ENCODE peak calls at places on chromosomes 12 and 14, in ten cellular contexts. V is AG10803; L is astrocyte of the cerebellum; I is HCT116; Q is CD8-positive, alpha-beta T cell; S is cardiac muscle cell; G is H7; Z is foreskin fibroblast; J is heart right ventricle; U is uterus. O is an unnamed sample.

GRCh38 chr14:92984896-92985295 is 61.9 kb downstream of the CHGA start:
- DNase-seq in L (no peak), Z (no peak), Q (no peak), U (no peak), V (no peak), S (no peak), J (no peak), G (no peak), I (no peak), O (no peak)

GRCh38 chr14:34065690-34066391 is 115.0 kb upstream of the EGLN3 start:
- DNase-seq in U (no peak), J (no peak), V (no peak), I (no peak), Q (no peak), Z (no peak), G (no peak), L (no peak), S (no peak), O (no peak)

GRCh38 chr14:40601063-40601462 is 1005.6 kb upstream of the LRFN5 start:
- DNase-seq in I (no peak), G (no peak), V (no peak), S (no peak), Z (no peak), U (no peak), Q (no peak), J (no peak), L (no peak), O (no peak)

GRCh38 chr12:5078423-5078822 is 34.7 kb downstream of the KCNA5 start:
- DNase-seq in L (no peak), Q (no peak), U (no peak), V (no peak), S (peak; percentile 94), G (no peak), J (peak; percentile 75), I (no peak), Z (no peak), O (no peak)

GRCh38 chr12:25977047-25977446 is 18.6 kb downstream of the RASSF8 start:
- DNase-seq in J (no peak), V (peak; percentile 87), S (no peak), I (no peak), G (no peak), Z (no peak), U (peak; percentile 84), Q (no peak), L (peak; percentile 93), O (no peak)

GRCh38 chr12:128387811-128388422 is 120.9 kb downstream of the TMEM132C start:
- DNase-seq in S (peak; percentile 80), Q (no peak), L (no peak), U (peak; percentile 31), I (no peak), J (peak; percentile 33), Z (no peak), G (peak; percentile 89), V (no peak), O (peak; percentile 18)

GRCh38 chr12:119695034-119695433 is 27.1 kb downstream of the PRKAB1 start:
- DNase-seq in Q (no peak), I (no peak), L (no peak), G (peak; percentile 78), J (no peak), U (no peak), S (peak; percentile 32), V (no peak), Z (no peak), O (no peak)

GRCh38 chr12:123444396-123445026 is 8.0 kb upstream of the RILPL2 start:
- DNase-seq in G (no peak), I (no peak), J (no peak), Q (no peak), L (no peak), U (no peak), S (no peak), V (peak; percentile 69), Z (peak; percentile 62), O (no peak)

GRCh38 chr12:127284870-127285431 is 982.0 kb upstream of the TMEM132C start:
- DNase-seq in Z (peak; percentile 97), I (no peak), G (no peak), Q (no peak), V (peak; percentile 99), S (no peak), U (no peak), L (peak; percentile 12), J (no peak), O (no peak)

GRCh38 chr14:30621954-30622830 is at the start of gene SCFD1:
- DNase-seq in U (peak; percentile 90), Q (peak; percentile 92), V (peak; percentile 87), S (peak; percentile 95), Z (peak; percentile 81), I (peak; percentile 65), J (peak; percentile 94), L (peak; percentile 67), G (peak; percentile 88), O (peak; percentile 89)

GRCh38 chr14:34030864-34031263 is 80.0 kb upstream of the EGLN3 start:
- DNase-seq in L (no peak), Q (no peak), I (no peak), Z (peak; percentile 22), S (no peak), U (peak; percentile 66), V (peak; percentile 89), G (no peak), J (peak; percentile 25), O (peak; percentile 33)

GRCh38 chr12:12511895-12512674 is 50.6 kb downstream of the DUSP16 start:
- DNase-seq in Z (no peak), V (no peak), Q (no peak), J (no peak), I (no peak), L (no peak), U (no peak), G (no peak), S (no peak), O (no peak)

GRCh38 chr14:64196026-64196425 is 98.1 kb downstream of the ESR2 start:
- DNase-seq in J (no peak), U (no peak), Q (no peak), I (no peak), V (no peak), G (no peak), S (no peak), Z (no peak), L (no peak), O (no peak)

GRCh38 chr14:64198021-64198420 is 96.2 kb downstream of the ESR2 start:
- DNase-seq in G (no peak), I (no peak), L (no peak), J (no peak), U (no peak), Z (no peak), Q (no peak), S (no peak), V (no peak), O (no peak)

GRCh38 chr14:64195194-64195593 is 99.0 kb downstream of the ESR2 start:
- DNase-seq in S (no peak), G (no peak), I (no peak), U (no peak), V (no peak), L (no peak), Q (no peak), Z (no peak), J (no peak), O (no peak)

GRCh38 chr14:64198486-64198885 is 95.7 kb downstream of the ESR2 start:
- DNase-seq in I (no peak), J (no peak), Z (no peak), L (no peak), V (no peak), Q (no peak), U (no peak), G (no peak), S (no peak), O (no peak)

DNA sequence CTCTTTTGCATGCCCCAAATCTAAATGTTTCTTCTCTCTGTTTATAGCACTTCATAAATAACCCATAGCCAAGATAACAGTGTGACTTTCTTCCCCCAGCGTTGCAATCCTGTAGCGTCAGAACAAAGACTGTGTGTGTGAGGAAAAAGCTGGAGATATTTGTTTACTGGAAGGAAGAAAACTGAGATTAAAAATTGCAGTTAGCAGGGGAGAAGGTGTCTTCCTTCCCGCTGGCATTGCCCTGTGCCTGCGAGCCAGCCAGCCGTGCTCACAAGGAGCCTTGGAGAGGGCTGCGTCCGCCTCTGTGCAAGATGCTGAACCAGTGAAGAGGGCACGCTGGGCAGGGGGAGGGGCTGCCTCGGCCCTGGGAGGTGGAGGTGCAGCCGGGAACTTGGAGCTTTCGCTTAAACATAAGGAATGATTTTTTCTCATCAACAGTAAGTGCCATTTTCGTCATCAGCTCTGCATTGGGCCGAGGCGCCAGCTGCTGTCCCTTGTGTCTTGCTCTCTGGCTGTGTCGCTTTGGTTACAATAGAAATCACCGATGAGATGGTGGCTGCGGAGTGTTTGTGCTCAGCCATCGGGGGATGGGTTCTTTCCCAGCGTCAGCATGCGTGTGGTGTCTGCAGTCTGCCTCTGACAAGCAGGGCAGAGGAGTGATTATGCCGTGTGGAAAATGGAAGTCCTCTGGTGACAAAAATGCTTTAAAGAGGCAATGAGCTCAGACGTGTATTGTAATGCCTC is 97.3 kb downstream of the ESR2 start:
- DNase-seq in U (no peak), I (no peak), V (peak; percentile 41), Z (peak; percentile 36), L (no peak), S (peak; percentile 76), J (peak; percentile 61), Q (no peak), G (peak; percentile 78), O (no peak)
- H3K4me3 ChIP-seq in U (peak overlapping the region; percentile 35), I (no peak overlapping the region), V (peak overlapping the region; percentile 65), Z (peak overlapping the region; percentile 56), L (peak overlapping the region; percentile 39), S (peak overlapping the region; percentile 20), J (peak overlapping the region; percentile 56), Q (no peak overlapping the region), G (peak overlapping the region; percentile 16), O (no peak overlapping the region)

GRCh38 chr12:111993290-111994150 is 19.4 kb downstream of the TMEM116 start:
- DNase-seq in I (no peak), U (no peak), S (no peak), Z (no peak), Q (peak; percentile 55), G (no peak), V (no peak), J (no peak), L (no peak), O (no peak)
- H3K4me3 ChIP-seq in I (no peak overlapping the region), U (no peak overlapping the region), S (no peak overlapping the region), Z (no peak overlapping the region), Q (peak overlapping the region; percentile 53), G (no peak overlapping the region), V (no peak overlapping the region), J (no peak overlapping the region), L (no peak overlapping the region), O (no peak overlapping the region)

DNA sequence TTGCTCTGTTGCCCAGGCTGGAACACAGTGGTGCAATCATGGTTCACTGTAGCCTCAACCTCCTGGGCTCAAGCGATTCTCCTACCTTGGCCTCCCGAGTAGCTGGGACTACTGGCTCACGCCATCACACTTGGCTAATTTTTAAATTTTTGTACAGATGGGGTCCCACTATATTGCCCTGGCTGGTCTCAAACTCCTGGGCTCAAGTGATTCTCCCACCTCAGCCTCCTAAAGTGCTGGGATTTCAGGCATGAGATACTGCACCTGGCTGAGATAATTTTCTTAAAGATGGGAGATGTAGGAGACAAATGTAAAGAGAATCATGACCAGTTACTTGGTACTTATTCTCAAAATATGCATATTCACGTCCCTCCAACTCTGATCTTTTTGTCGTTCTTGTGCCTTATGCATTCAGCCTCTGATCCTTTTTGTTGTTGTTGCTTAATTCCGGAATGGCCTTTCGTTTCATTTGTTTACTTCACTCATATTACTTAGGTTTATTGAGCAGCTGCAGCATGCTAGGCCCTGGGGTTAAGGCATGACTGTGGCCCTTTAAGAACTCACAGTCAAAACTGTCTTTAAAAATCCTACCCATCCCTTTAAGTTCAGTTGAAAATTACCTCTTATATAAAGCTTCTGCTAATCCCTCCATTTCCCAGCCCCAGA is 8.9 kb downstream of the RBMS2 start:
- DNase-seq in U (no peak), I (no peak), G (no peak), L (no peak), J (no peak), Q (no peak), S (no peak), V (no peak), Z (no peak), O (no peak)
- H3K4me3 ChIP-seq in U (no peak overlapping the region), I (no peak overlapping the region), G (no peak overlapping the region), L (no peak overlapping the region), J (no peak overlapping the region), Q (no peak overlapping the region), S (no peak overlapping the region), V (no peak overlapping the region), Z (no peak overlapping the region), O (no peak overlapping the region)

GRCh38 chr12:101854747-101855146 is 22.6 kb upstream of the DRAM1 start:
- DNase-seq in G (no peak), Z (no peak), L (no peak), S (no peak), J (no peak), Q (no peak), V (no peak), U (no peak), I (no peak), O (no peak)
- H3K4me3 ChIP-seq in G (no peak overlapping the region), Z (no peak overlapping the region), L (no peak overlapping the region), S (no peak overlapping the region), J (no peak overlapping the region), Q (no peak overlapping the region), V (no peak overlapping the region), U (no peak overlapping the region), I (no peak overlapping the region), O (no peak overlapping the region)